ENCODE peak calls at places on chromosomes 6 and 20, in four cellular contexts. C, L, A and T are unnamed samples.

GRCh38 chr6:79864421-79864820 is 82.9 kb downstream of the ELOVL4 start:
- DNase-seq in A (no peak), C (no peak), L (no peak), T (no peak)

GRCh38 chr6:35299674-35300073 is 2.1 kb downstream of the DEF6 start:
- DNase-seq in L (no peak), A (no peak), C (no peak), T (peak; percentile 62)

GRCh38 chr6:159601211-159601610 is 91.8 kb downstream of the SOD2 start:
- DNase-seq in A (no peak), C (no peak), L (no peak), T (no peak)

GRCh38 chr20:32296874-32297420 is 19.5 kb downstream of the KIF3B start:
- DNase-seq in A (no peak), C (no peak), L (peak; percentile 4), T (no peak)

GRCh38 chr20:49685809-49686208 is 27.9 kb downstream of the B4GALT5 start:
- DNase-seq in L (peak; percentile 55), A (peak; percentile 25), C (no peak), T (no peak)

GRCh38 chr6:70282906-70283461 is 19.9 kb downstream of the COL9A1 start:
- DNase-seq in C (no peak), A (no peak), L (no peak), T (no peak)

GRCh38 chr6:106773956-106774629 is 144.7 kb downstream of the QRSL1 start:
- DNase-seq in L (no peak), C (no peak), A (peak; percentile 32), T (no peak)

GRCh38 chr6:158796353-158796752 is 22.8 kb downstream of the EZR start:
- DNase-seq in A (no peak), L (no peak), C (no peak), T (no peak)

GRCh38 chr20:32203556-32204484 is 3.7 kb downstream of the PLAGL2 start:
- DNase-seq in C (no peak), L (peak; percentile 31), A (no peak), T (peak; percentile 96)

GRCh38 chr6:22880686-22881433 is 311.5 kb downstream of the HDGFL1 start:
- DNase-seq in A (peak; percentile 93), L (peak; percentile 97), C (no peak), T (no peak)

GRCh38 chr20:43662943-43663655 is 3.8 kb upstream of the MYBL2 start:
- DNase-seq in L (no peak), A (no peak), C (no peak), T (no peak)

GRCh38 chr6:119256978-119257462 is 92.5 kb downstream of the MAN1A1 start:
- DNase-seq in A (no peak), C (no peak), L (no peak), T (no peak)

GRCh38 chr6:155985660-155986138 is 530.1 kb upstream of the NOX3 start:
- DNase-seq in L (no peak), C (no peak), A (no peak), T (no peak)

GRCh38 chr6:73879466-73879865 is 183.5 kb downstream of the CD109 start:
- DNase-seq in L (peak; percentile 52), C (no peak), A (peak; percentile 42), T (no peak)

GRCh38 chr20:12207875-12208274 is 290.2 kb downstream of the BTBD3 start:
- DNase-seq in A (no peak), L (peak; percentile 49), C (no peak), T (peak; percentile 3)

GRCh38 chr20:58967652-58968429 is 13.2 kb upstream of the NELFCD start:
- DNase-seq in L (no peak), A (no peak), C (no peak), T (no peak)

GRCh38 chr6:43181942-43182860 is at the start of gene CUL9:
- DNase-seq in C (peak; percentile 64), L (peak; percentile 74), A (no peak), T (peak; percentile 86)
- TF ChIP-seq CTCF in C (no peak), L (no peak), A (no peak), T (no peak)

GRCh38 chr6:46184114-46184513 is 13.3 kb upstream of the ENPP5 start:
- DNase-seq in A (peak; percentile 27), L (peak; percentile 57), C (no peak), T (no peak)
- TF ChIP-seq CTCF in A (no peak), L (no peak), C (no peak), T (no peak)

DNA sequence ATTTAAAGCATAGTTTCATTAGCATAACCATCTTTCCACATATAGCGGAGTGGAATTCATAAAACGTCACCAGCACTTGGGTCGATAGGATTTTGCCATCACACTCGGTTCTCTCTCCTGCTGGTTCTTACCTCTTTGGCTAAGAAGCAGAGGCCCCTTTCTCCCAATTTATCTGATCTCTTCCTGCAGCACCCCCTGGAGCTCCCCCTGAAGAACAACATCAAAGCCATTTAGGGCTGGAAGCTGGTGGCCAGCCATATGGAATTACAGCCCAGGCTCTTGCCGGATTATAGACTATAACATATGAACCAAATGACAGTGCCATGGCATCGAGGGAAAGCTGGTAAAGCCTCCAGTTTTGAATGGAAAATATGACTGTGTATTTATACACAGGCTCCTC is 6.4 kb upstream of the KIF6 start:
- DNase-seq in C (no peak), A (no peak), L (no peak), T (no peak)
- TF ChIP-seq CTCF in C (no peak), A (no peak), L (no peak), T (no peak)

DNA sequence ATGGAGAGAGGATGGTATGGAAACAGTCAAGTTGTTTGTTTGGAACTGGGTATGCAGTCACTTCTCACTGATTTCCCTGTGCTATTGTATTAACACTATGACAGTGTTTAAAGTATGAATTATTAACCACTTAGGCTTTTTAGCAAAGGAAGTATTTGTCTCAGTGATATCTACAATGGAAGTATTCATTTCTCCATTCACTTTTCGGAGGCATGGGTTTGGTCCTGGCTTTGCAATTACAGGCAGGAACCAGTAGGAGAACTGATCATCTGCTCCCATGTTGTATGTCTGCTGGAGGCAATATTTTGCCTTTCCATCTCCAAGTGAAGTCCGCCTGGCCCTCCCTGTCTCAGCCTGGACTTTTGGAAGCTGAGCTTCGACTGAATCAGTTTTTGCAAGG is 30.6 kb upstream of the EXOC2 start:
- DNase-seq in L (no peak), C (no peak), A (no peak), T (no peak)
- TF ChIP-seq CTCF in L (peak; percentile 31), C (no peak), A (no peak), T (no peak)

DNA sequence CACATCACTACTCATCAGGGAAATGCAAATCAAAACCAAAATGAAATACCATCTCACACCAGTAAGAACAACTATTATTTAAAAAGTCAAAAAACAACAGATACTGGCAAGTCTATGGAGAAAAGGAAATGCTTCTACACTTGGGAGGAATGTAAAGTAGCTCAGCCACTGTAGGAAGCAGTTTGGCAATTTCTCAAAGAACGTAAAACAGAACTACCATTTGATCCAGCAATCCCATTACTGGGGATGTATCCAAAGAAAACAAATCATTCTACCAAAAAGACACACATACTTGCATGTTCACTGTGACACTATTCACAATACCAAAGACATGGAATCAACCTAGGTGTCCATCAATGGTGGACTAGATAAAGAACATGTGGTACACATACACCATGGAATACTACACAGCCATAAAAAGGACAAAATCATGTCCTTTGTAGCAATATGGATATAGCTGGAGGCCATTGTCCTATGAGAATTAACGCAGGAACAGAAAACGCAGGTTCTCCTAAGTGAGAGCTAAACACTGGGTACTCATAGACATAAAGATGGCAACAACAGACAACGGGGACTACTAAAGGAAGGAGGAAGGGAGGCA is 260.4 kb downstream of the RNGTT start:
- DNase-seq in L (no peak), C (no peak), A (no peak), T (no peak)
- TF ChIP-seq CTCF in L (no peak), C (no peak), A (no peak), T (no peak)

GRCh38 chr6:40556881-40557280 is 30.3 kb downstream of the LRFN2 start:
- DNase-seq in A (no peak), L (no peak), C (no peak), T (no peak)
- TF ChIP-seq CTCF in A (no peak), L (no peak), C (no peak), T (no peak)

GRCh38 chr6:4354181-4354580 is 218.8 kb upstream of the ECI2 start:
- DNase-seq in A (no peak), C (no peak), L (no peak), T (no peak)
- TF ChIP-seq CTCF in A (no peak), C (no peak), L (no peak), T (no peak)

GRCh38 chr6:151690303-151690702 is 117.2 kb upstream of the ESR1 start:
- DNase-seq in C (no peak), A (no peak), L (peak; percentile 48), T (peak; percentile 9)
- TF ChIP-seq CTCF in C (no peak), A (no peak), L (no peak), T (no peak)

GRCh38 chr6:38018755-38019165 is 199.2 kb downstream of the ZFAND3 start:
- DNase-seq in L (no peak), A (no peak), C (no peak), T (peak; percentile 12)
- TF ChIP-seq CTCF in L (no peak), A (no peak), C (no peak), T (no peak)

DNA sequence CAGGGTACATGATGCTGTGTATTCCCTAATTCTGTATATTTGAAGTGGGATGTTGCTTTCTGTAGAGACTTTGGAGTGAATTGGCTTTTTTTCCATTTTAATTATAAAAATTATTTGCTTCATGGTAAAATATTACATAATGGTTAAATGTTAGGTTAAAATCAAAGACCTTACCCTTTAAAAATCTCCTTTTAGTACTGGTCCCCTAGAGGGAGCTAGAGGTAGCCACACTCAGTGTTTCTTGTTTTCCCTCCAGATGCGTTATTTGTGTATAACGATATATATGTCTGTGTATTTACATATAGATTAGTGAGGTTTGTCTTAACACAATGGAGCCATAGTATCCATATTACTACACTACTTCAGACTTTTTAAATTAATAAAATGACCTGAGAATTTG is 146.7 kb downstream of the PLCB4 start:
- DNase-seq in A (no peak), L (peak; percentile 17), C (no peak), T (no peak)
- TF ChIP-seq CTCF in A (peak; percentile 18), L (peak; percentile 54), C (no peak), T (peak; percentile 21)